ENCODE peak calls at places on chromosomes 1 and 21, in four cellular contexts. One of them, this sample, is unnamed. For H3K4me1, the result is how much of the 10 kb centered on the place peaks cover.

GRCh38 chr21:42435833-42436232 is 32.1 kb downstream of the UBASH3A start:
- DNase-seq in endothelial cell of umbilical vein: no peak
- DNase-seq in astrocyte: no peak
- DNase-seq in IMR-90: no peak
- DNase-seq in this sample: no peak

GRCh38 chr1:67652800-67653199 is 32.2 kb upstream of the GADD45A start:
- DNase-seq in IMR-90: peak
- DNase-seq in astrocyte: peak
- DNase-seq in endothelial cell of umbilical vein: peak
- DNase-seq in this sample: peak

GRCh38 chr21:45343891-45344290 is 56.2 kb upstream of the POFUT2 start:
- DNase-seq in endothelial cell of umbilical vein: no peak
- DNase-seq in IMR-90: no peak
- DNase-seq in astrocyte: no peak
- DNase-seq in this sample: no peak

GRCh38 chr1:43197343-43198127 is 25.4 kb downstream of the CFAP57 start:
- DNase-seq in astrocyte: no peak
- DNase-seq in IMR-90: no peak
- DNase-seq in endothelial cell of umbilical vein: no peak
- DNase-seq in this sample: no peak

GRCh38 chr1:168499094-168500049 is 44.4 kb downstream of the XCL2 start:
- DNase-seq in astrocyte: no peak
- DNase-seq in endothelial cell of umbilical vein: no peak
- DNase-seq in IMR-90: peak
- DNase-seq in this sample: no peak

GRCh38 chr1:101898137-101898536 is 98.6 kb downstream of the OLFM3 start:
- DNase-seq in endothelial cell of umbilical vein: no peak
- DNase-seq in astrocyte: no peak
- DNase-seq in IMR-90: no peak
- DNase-seq in this sample: no peak

GRCh38 chr1:244876228-244876910 is 12.0 kb upstream of the HNRNPU start:
- DNase-seq in endothelial cell of umbilical vein: no peak
- DNase-seq in IMR-90: no peak
- DNase-seq in astrocyte: no peak
- DNase-seq in this sample: no peak

GRCh38 chr1:207004931-207005830 is 27.4 kb downstream of the C1orf116 start:
- DNase-seq in astrocyte: peak
- DNase-seq in endothelial cell of umbilical vein: peak
- DNase-seq in IMR-90: peak
- DNase-seq in this sample: peak

GRCh38 chr1:84510668-84511067 is 4.3 kb upstream of the GNG5 start:
- DNase-seq in IMR-90: no peak
- DNase-seq in astrocyte: no peak
- DNase-seq in endothelial cell of umbilical vein: no peak
- DNase-seq in this sample: no peak

GRCh38 chr1:40630488-40631223 is 34.8 kb downstream of the RIMS3 start:
- DNase-seq in IMR-90: peak
- DNase-seq in endothelial cell of umbilical vein: peak
- DNase-seq in astrocyte: no peak
- DNase-seq in this sample: no peak

GRCh38 chr1:206128192-206128591 is 11.0 kb upstream of the AVPR1B start:
- DNase-seq in astrocyte: no peak
- DNase-seq in IMR-90: peak
- DNase-seq in endothelial cell of umbilical vein: peak
- DNase-seq in this sample: no peak

GRCh38 chr1:53524428-53525400 is 65.5 kb downstream of the DMRTB1 start:
- DNase-seq in endothelial cell of umbilical vein: no peak
- DNase-seq in IMR-90: no peak
- DNase-seq in astrocyte: no peak
- DNase-seq in this sample: no peak

GRCh38 chr1:1293618-1294249 is 13.5 kb downstream of the SCNN1D start:
- DNase-seq in astrocyte: no peak
- DNase-seq in endothelial cell of umbilical vein: no peak
- DNase-seq in IMR-90: no peak
- DNase-seq in this sample: no peak

GRCh38 chr1:206908038-206908437 is 10.8 kb downstream of the IL24 start:
- DNase-seq in endothelial cell of umbilical vein: no peak
- DNase-seq in IMR-90: no peak
- DNase-seq in astrocyte: no peak
- DNase-seq in this sample: no peak

GRCh38 chr1:40649592-40649930 is 15.9 kb downstream of the RIMS3 start:
- DNase-seq in endothelial cell of umbilical vein: no peak
- DNase-seq in astrocyte: no peak
- DNase-seq in IMR-90: no peak
- DNase-seq in this sample: no peak

GRCh38 chr1:246012271-246012854 is 494.7 kb downstream of the SMYD3 start:
- DNase-seq in IMR-90: peak
- DNase-seq in astrocyte: no peak
- DNase-seq in endothelial cell of umbilical vein: peak
- DNase-seq in this sample: peak

GRCh38 chr1:54245501-54245900 is 45.5 kb downstream of the MRPL37 start:
- DNase-seq in astrocyte: no peak
- DNase-seq in IMR-90: no peak
- DNase-seq in endothelial cell of umbilical vein: no peak
- DNase-seq in this sample: no peak

GRCh38 chr1:107829083-107829771 is 135.8 kb downstream of the VAV3 start:
- DNase-seq in IMR-90: no peak
- DNase-seq in endothelial cell of umbilical vein: peak
- DNase-seq in astrocyte: peak
- DNase-seq in this sample: no peak

GRCh38 chr1:22031214-22031962 is 21.1 kb upstream of the CDC42 start:
- DNase-seq in endothelial cell of umbilical vein: peak
- DNase-seq in IMR-90: no peak
- DNase-seq in astrocyte: no peak
- DNase-seq in this sample: no peak

GRCh38 chr1:203486618-203487370 is 7.2 kb upstream of the OPTC start:
- DNase-seq in astrocyte: no peak
- DNase-seq in endothelial cell of umbilical vein: no peak
- DNase-seq in IMR-90: no peak
- DNase-seq in this sample: peak

GRCh38 chr1:34250342-34250741 is 73.6 kb downstream of the C1orf94 start:
- DNase-seq in astrocyte: no peak
- DNase-seq in IMR-90: no peak
- DNase-seq in endothelial cell of umbilical vein: no peak
- DNase-seq in this sample: no peak

GRCh38 chr1:31183927-31184554 is 55.6 kb downstream of the NKAIN1 start:
- DNase-seq in astrocyte: no peak
- DNase-seq in endothelial cell of umbilical vein: peak
- DNase-seq in IMR-90: peak
- DNase-seq in this sample: no peak

GRCh38 chr1:2592672-2593071 is 6.1 kb downstream of the PRXL2B start:
- DNase-seq in IMR-90: no peak
- DNase-seq in astrocyte: no peak
- DNase-seq in endothelial cell of umbilical vein: no peak
- DNase-seq in this sample: no peak

GRCh38 chr1:203084588-203085527 is 954 bp downstream of the MYOG start:
- DNase-seq in astrocyte: no peak
- DNase-seq in IMR-90: no peak
- DNase-seq in endothelial cell of umbilical vein: no peak
- DNase-seq in this sample: no peak

GRCh38 chr1:208192989-208193388 is 51.2 kb downstream of the PLXNA2 start:
- DNase-seq in astrocyte: no peak
- DNase-seq in endothelial cell of umbilical vein: no peak
- DNase-seq in IMR-90: peak
- DNase-seq in this sample: peak
- H3K4me1 ChIP-seq in astrocyte: under half
- H3K4me1 ChIP-seq in endothelial cell of umbilical vein: under half
- H3K4me1 ChIP-seq in IMR-90: under half
- H3K4me1 ChIP-seq in this sample: under half

DNA sequence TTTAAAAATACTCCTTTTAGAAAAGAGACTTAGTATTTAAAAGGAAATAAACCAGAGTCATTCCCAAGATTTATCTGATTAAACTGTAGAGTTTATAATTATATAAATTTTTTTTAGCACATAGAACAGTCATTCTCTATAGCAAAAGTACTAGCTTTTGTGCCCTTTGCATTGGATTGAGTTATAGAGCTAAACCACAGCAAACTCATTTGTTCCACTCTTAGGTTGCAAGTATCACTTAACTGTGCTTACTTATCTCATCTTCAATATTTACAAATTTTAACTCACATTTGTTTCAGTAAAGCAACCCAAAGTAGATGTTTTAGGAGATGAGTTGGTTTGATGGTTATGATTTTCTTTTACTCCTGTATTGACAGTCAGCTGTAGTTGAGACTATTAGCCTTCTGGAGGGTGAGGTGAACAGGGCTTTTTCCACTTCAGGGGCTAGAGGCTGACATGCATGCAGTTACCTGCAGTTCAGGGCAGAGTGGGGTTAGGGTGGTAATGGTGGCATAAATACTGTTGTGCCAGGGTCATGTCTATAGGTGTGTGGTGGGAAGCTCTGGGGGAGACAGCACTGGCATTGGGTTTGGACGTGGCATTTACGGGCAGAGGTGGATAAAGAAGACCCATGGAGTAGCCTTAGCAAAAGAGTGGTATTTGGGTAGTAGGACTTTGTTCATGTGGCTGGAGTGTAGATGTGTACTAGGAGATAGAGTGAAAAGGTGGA is 42.1 kb downstream of the DYRK1A start:
- DNase-seq in endothelial cell of umbilical vein: no peak
- DNase-seq in astrocyte: no peak
- DNase-seq in IMR-90: no peak
- DNase-seq in this sample: no peak
- H3K4me2 ChIP-seq in endothelial cell of umbilical vein: no peak
- H3K4me2 ChIP-seq in astrocyte: peak
- H3K4me2 ChIP-seq in IMR-90: no peak
- H3K4me2 ChIP-seq in this sample: peak

GRCh38 chr1:156122519-156123355 is 8.2 kb downstream of the LMNA start:
- DNase-seq in IMR-90: peak
- DNase-seq in endothelial cell of umbilical vein: peak
- DNase-seq in astrocyte: peak
- DNase-seq in this sample: peak
- H3K4me1 ChIP-seq in IMR-90: half or more
- H3K4me1 ChIP-seq in endothelial cell of umbilical vein: half or more
- H3K4me1 ChIP-seq in astrocyte: half or more
- H3K4me1 ChIP-seq in this sample: under half

GRCh38 chr21:40844935-40845334 is 2.0 kb downstream of the DSCAM start:
- DNase-seq in IMR-90: no peak
- DNase-seq in astrocyte: no peak
- DNase-seq in endothelial cell of umbilical vein: no peak
- DNase-seq in this sample: no peak
- H3K4me2 ChIP-seq in IMR-90: no peak
- H3K4me2 ChIP-seq in astrocyte: peak
- H3K4me2 ChIP-seq in endothelial cell of umbilical vein: no peak
- H3K4me2 ChIP-seq in this sample: no peak

GRCh38 chr1:109991400-109991925 is 6.9 kb downstream of the AHCYL1 start:
- DNase-seq in astrocyte: no peak
- DNase-seq in IMR-90: no peak
- DNase-seq in endothelial cell of umbilical vein: no peak
- DNase-seq in this sample: no peak
- H3K4me1 ChIP-seq in astrocyte: under half
- H3K4me1 ChIP-seq in IMR-90: under half
- H3K4me1 ChIP-seq in endothelial cell of umbilical vein: under half
- H3K4me1 ChIP-seq in this sample: under half